ENCODE peak calls at places on chromosome 14, in five cellular contexts. W is stomach; S is tibial artery; V is CD8-positive, alpha-beta T cell; O is SK-N-SH. R is an unnamed sample.
A peak's percentile ranks its signal among the peaks of the same experiment; 100 is the strongest.

GRCh38 chr14:103050935-103051334 is 6.4 kb downstream of the CDC42BPB start:
- DNase-seq in S (no peak), W (no peak), V (no peak), O (no peak), R (no peak)

GRCh38 chr14:60648169-60648933 is 926 bp downstream of the SIX1 start:
- DNase-seq in W (no peak), S (peak; percentile 72), O (peak; percentile 53), V (no peak), R (no peak)

GRCh38 chr14:51236314-51236713 is 3.7 kb upstream of the TMX1 start:
- DNase-seq in S (no peak), V (no peak), W (no peak), O (no peak), R (no peak)

GRCh38 chr14:57487771-57488170 is 5.9 kb downstream of the CCDC198 start:
- DNase-seq in W (no peak), O (no peak), S (no peak), V (no peak), R (no peak)

GRCh38 chr14:96584907-96585671 is 82.9 kb downstream of the PAPOLA start:
- DNase-seq in V (no peak), S (no peak), W (no peak), O (peak; percentile 3), R (no peak)

GRCh38 chr14:75437201-75438143 is 9.7 kb downstream of the JDP2 start:
- DNase-seq in V (no peak), S (no peak), W (no peak), O (no peak), R (no peak)

GRCh38 chr14:90518941-90519256 is 122.1 kb downstream of the CALM1 start:
- DNase-seq in V (no peak), O (no peak), W (peak; percentile 51), S (no peak), R (peak; percentile 29)

GRCh38 chr14:65281991-65282908 is 130.3 kb upstream of the FUT8 start:
- DNase-seq in W (no peak), S (no peak), V (no peak), O (no peak), R (no peak)

GRCh38 chr14:74084277-74085046 is at the start of the genes ALDH6A1 and LIN52:
- DNase-seq in S (peak; percentile 100), W (peak; percentile 99), V (peak; percentile 100), O (peak; percentile 98), R (peak; percentile 100)

GRCh38 chr14:46290706-46291105 is 360.9 kb downstream of the RPL10L start:
- DNase-seq in W (no peak), V (no peak), S (no peak), O (no peak), R (no peak)
- H3K9me3 ChIP-seq in W (peaks cover 10% of the 10 kb centered on the region), V (no peaks in the 10 kb centered on the region), S (no peaks in the 10 kb centered on the region), O (no peaks in the 10 kb centered on the region), R (peaks cover 2% of the 10 kb centered on the region)

GRCh38 chr14:83874662-83875061 is 1655.3 kb upstream of the FLRT2 start:
- DNase-seq in O (no peak), V (no peak), W (no peak), S (no peak), R (no peak)

GRCh38 chr14:83873626-83874025 is 1656.3 kb upstream of the FLRT2 start:
- DNase-seq in O (no peak), V (no peak), W (no peak), S (no peak), R (no peak)

GRCh38 chr14:83867871-83868270 is 1662.1 kb upstream of the FLRT2 start:
- DNase-seq in S (no peak), W (no peak), V (no peak), O (no peak), R (no peak)

DNA sequence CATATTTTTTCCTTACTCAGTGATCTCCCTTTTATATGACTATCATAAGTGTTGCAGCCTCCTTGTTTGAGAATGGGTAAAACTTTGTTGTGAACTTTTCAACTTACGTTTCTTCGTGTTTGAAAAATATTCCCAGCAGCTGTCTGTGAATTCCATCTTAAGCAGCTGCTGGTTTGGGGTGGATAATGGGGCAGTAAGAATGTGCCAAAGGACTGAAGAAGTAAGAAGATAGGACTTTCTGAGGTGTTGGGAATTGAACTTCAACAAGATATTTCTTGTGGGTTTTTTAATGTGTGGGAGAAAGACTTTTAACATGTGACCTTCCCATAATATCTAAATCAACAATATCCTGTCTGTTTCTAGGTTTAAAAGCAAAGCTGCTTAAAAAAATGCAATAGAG is 1659.4 kb upstream of the FLRT2 start:
- DNase-seq in W (no peak), O (no peak), V (no peak), S (no peak), R (no peak)
- H3K9me3 ChIP-seq in W (no peaks in the 10 kb centered on the region), O (no peaks in the 10 kb centered on the region), V (no peaks in the 10 kb centered on the region), S (no peaks in the 10 kb centered on the region), R (no peaks in the 10 kb centered on the region)

GRCh38 chr14:42806909-42807315 is 1200.2 kb downstream of the LRFN5 start:
- DNase-seq in O (no peak), S (no peak), W (no peak), V (no peak), R (no peak)
- H3K9me3 ChIP-seq in O (no peaks in the 10 kb centered on the region), S (no peaks in the 10 kb centered on the region), W (no peaks in the 10 kb centered on the region), V (no peaks in the 10 kb centered on the region), R (peaks cover 2% of the 10 kb centered on the region)

DNA sequence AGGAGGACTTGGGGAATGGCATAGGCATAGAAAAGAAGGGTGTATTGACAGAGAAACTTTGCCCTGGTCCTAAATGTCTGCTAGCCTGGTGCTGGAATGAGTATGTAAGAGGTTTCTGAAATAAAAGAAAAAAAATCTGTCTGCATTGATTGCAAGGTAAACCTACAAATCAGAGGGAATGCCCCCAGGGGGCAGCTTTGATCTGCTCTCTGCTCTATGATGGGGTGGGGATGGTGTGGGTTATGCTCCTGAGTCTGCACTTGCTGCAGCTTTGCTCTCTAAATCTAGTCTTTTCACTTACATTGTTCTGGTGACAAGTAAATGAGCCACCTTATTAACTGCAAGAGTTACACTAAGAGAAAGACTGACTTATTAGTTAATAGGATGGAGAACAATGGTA is 468.4 kb upstream of the STXBP6 start:
- DNase-seq in S (no peak), V (no peak), O (no peak), W (no peak), R (no peak)
- H3K9me3 ChIP-seq in S (no peaks in the 10 kb centered on the region), V (no peaks in the 10 kb centered on the region), O (no peaks in the 10 kb centered on the region), W (no peaks in the 10 kb centered on the region), R (no peaks in the 10 kb centered on the region)

DNA sequence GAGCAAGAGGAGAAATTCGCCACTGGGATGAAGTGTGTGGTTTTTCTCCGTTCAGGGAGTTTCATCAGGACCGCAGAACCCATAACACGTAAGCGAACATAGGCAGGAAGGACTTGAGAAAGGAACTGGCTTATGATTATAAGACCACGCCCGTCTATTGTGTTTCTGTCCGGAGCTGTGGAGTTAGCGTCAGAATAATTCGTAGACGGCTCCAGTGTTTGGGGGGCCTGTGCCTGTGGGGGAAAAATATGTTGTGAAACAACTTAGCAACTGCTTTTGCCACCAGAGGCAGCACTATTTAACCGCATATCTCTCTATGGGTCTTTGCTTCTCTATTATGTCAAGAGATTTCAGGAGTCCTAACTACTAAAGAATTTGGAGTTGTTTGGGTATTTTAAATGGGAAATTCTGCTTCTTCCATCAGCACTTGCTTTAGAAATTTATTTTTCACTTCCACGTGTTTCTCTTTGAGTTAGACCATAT is 506 bp upstream of the CLEC14A start:
- DNase-seq in V (no peak), W (no peak), S (no peak), O (no peak), R (no peak)
- H3K9me3 ChIP-seq in V (no peaks in the 10 kb centered on the region), W (no peaks in the 10 kb centered on the region), S (no peaks in the 10 kb centered on the region), O (no peaks in the 10 kb centered on the region), R (no peaks in the 10 kb centered on the region)

GRCh38 chr14:19900999-19901398 is 19.4 kb upstream of the OR4K5 start:
- DNase-seq in O (no peak), W (no peak), V (no peak), S (no peak), R (no peak)
- H3K9me3 ChIP-seq in O (no peaks in the 10 kb centered on the region), W (peaks cover 46% of the 10 kb centered on the region), V (peaks cover 3% of the 10 kb centered on the region), S (no peaks in the 10 kb centered on the region), R (no peaks in the 10 kb centered on the region)

DNA sequence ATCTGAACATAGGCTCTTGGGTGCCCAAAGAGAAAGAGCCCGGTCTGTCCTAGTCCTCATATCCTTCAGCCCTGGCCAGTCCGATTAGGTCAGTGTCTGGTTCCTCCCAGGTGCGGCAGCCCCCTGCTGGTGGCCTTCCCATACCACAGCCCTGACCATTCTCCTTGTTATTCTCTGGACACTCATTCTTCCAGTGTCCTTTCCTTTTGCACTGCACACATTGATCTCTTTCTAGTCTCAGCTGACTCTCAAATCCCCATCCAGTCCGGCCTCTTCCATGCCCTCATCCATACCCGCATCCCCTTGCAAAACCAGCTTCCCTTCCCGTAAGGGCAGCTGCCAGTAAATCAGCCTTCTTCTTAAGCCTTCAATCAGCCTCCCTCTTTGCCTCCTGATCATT is 1316.3 kb downstream of the TMEM121 start:
- DNase-seq in V (no peak), W (peak; percentile 46), S (no peak), O (peak; percentile 54), R (no peak)
- H3K9me3 ChIP-seq in V (no peaks in the 10 kb centered on the region), W (no peaks in the 10 kb centered on the region), S (no peaks in the 10 kb centered on the region), O (no peaks in the 10 kb centered on the region), R (no peaks in the 10 kb centered on the region)